ENCODE peak calls at places on chromosomes 5 and 9, in ten cellular contexts. Q, L, G, A, R, D, U, P, M and F are unnamed samples.

GRCh38 chr9:92508018-92508417 is 25.7 kb upstream of the ASPN start:
- DNase-seq in Q (no peak), L (no peak), G (peak; percentile 59), A (no peak), R (no peak), D (no peak), U (no peak), P (no peak), M (peak; percentile 24), F (peak; percentile 10)

GRCh38 chr5:77210091-77211012 is at the start of gene PDE8B:
- DNase-seq in Q (peak; percentile 47), L (no peak), G (peak; percentile 20), A (no peak), R (no peak), D (no peak), U (peak; percentile 51), P (no peak), M (no peak), F (no peak)

GRCh38 chr5:168897387-168898122 is 318.4 kb upstream of the PANK3 start:
- DNase-seq in Q (no peak), L (no peak), G (no peak), A (no peak), R (no peak), D (no peak), U (no peak), P (no peak), M (no peak), F (no peak)

GRCh38 chr9:131181091-131181681 is 55.8 kb downstream of the NUP214 start:
- DNase-seq in Q (no peak), L (no peak), G (no peak), A (no peak), R (no peak), D (no peak), U (peak; percentile 52), P (no peak), M (no peak), F (no peak)

GRCh38 chr9:14245901-14246525 is 67.9 kb downstream of the NFIB start:
- DNase-seq in Q (no peak), L (peak; percentile 17), G (no peak), A (no peak), R (peak; percentile 61), D (no peak), U (no peak), P (no peak), M (no peak), F (no peak)

GRCh38 chr9:14383296-14383695 is 69.4 kb upstream of the NFIB start:
- DNase-seq in Q (no peak), L (peak; percentile 56), G (no peak), A (no peak), R (peak; percentile 59), D (peak; percentile 30), U (no peak), P (no peak), M (no peak), F (no peak)

GRCh38 chr5:132751971-132752580 is 4.8 kb downstream of the CCNI2 start:
- DNase-seq in Q (no peak), L (no peak), G (no peak), A (no peak), R (no peak), D (no peak), U (no peak), P (no peak), M (no peak), F (no peak)

GRCh38 chr5:158812381-158812780 is 287.3 kb downstream of the EBF1 start:
- DNase-seq in Q (peak; percentile 19), L (no peak), G (no peak), A (no peak), R (no peak), D (no peak), U (peak; percentile 44), P (peak; percentile 12), M (peak; percentile 54), F (peak; percentile 3)

GRCh38 chr9:6852243-6852963 is 94.6 kb downstream of the KDM4C start:
- DNase-seq in Q (no peak), L (peak; percentile 61), G (no peak), A (no peak), R (peak; percentile 70), D (no peak), U (no peak), P (no peak), M (no peak), F (no peak)

GRCh38 chr9:86652696-86653095 is 294.6 kb downstream of the GAS1 start:
- DNase-seq in Q (no peak), L (no peak), G (no peak), A (no peak), R (no peak), D (no peak), U (no peak), P (no peak), M (no peak), F (no peak)

GRCh38 chr5:133456933-133457402 is 155.4 kb downstream of the FSTL4 start:
- DNase-seq in Q (no peak), L (no peak), G (no peak), A (no peak), R (no peak), D (no peak), U (no peak), P (no peak), M (no peak), F (no peak)

GRCh38 chr5:36607114-36607561 is 732 bp downstream of the SLC1A3 start:
- DNase-seq in Q (peak; percentile 44), L (peak; percentile 34), G (no peak), A (peak; percentile 68), R (peak; percentile 55), D (peak; percentile 83), U (peak; percentile 66), P (no peak), M (peak; percentile 31), F (peak; percentile 50)

GRCh38 chr9:5633243-5633642 is 4.3 kb downstream of the RIC1 start:
- DNase-seq in Q (no peak), L (peak; percentile 36), G (no peak), A (no peak), R (peak; percentile 41), D (no peak), U (no peak), P (no peak), M (no peak), F (no peak)

GRCh38 chr9:13444272-13444608 is 164.7 kb upstream of the MPDZ start:
- DNase-seq in Q (no peak), L (no peak), G (no peak), A (no peak), R (no peak), D (no peak), U (no peak), P (no peak), M (no peak), F (no peak)

GRCh38 chr5:139051392-139051791 is 146.8 kb downstream of the SIL1 start:
- DNase-seq in Q (no peak), L (no peak), G (no peak), A (no peak), R (no peak), D (no peak), U (no peak), P (no peak), M (no peak), F (no peak)

GRCh38 chr9:72551306-72551705 is 29.9 kb downstream of the TMC1 start:
- DNase-seq in Q (no peak), L (no peak), G (no peak), A (no peak), R (no peak), D (no peak), U (no peak), P (no peak), M (no peak), F (no peak)

GRCh38 chr5:172173771-172174170 is 14.3 kb downstream of the STK10 start:
- DNase-seq in Q (no peak), L (peak; percentile 93), G (no peak), A (peak; percentile 72), R (peak; percentile 90), D (no peak), U (no peak), P (peak; percentile 57), M (no peak), F (no peak)

GRCh38 chr9:93713716-93714115 is 137.3 kb downstream of the PHF2 start:
- DNase-seq in Q (no peak), L (no peak), G (no peak), A (no peak), R (peak; percentile 1), D (no peak), U (no peak), P (no peak), M (no peak), F (no peak)

GRCh38 chr5:150106669-150107068 is 20.3 kb upstream of the CSF1R start:
- DNase-seq in Q (no peak), L (no peak), G (no peak), A (no peak), R (no peak), D (peak; percentile 2), U (no peak), P (no peak), M (no peak), F (no peak)

GRCh38 chr9:78368236-78368635 is 71.3 kb downstream of the PSAT1 start:
- DNase-seq in Q (no peak), L (no peak), G (no peak), A (no peak), R (no peak), D (no peak), U (no peak), P (no peak), M (no peak), F (no peak)